ENCODE peak calls at places on chromosome 14, in four cellular contexts. One of them, this sample, is unnamed.

GRCh38 chr14:96863986-96864330 is 66.8 kb downstream of the VRK1 start:
- DNase-seq in central memory CD8-positive, alpha-beta T cell: no peak
- DNase-seq in amniotic stem cell: no peak
- DNase-seq in NCI-H1417: no peak
- DNase-seq in this sample: no peak

GRCh38 chr14:68521952-68522509 is 270.8 kb downstream of the ZFP36L1 start:
- DNase-seq in NCI-H1417: no peak
- DNase-seq in amniotic stem cell: no peak
- DNase-seq in central memory CD8-positive, alpha-beta T cell: no peak
- DNase-seq in this sample: no peak

GRCh38 chr14:67440513-67440912 is 28.5 kb upstream of the PLEK2 start:
- DNase-seq in NCI-H1417: no peak
- DNase-seq in amniotic stem cell: no peak
- DNase-seq in central memory CD8-positive, alpha-beta T cell: no peak
- DNase-seq in this sample: no peak

GRCh38 chr14:94446126-94446525 is 6.5 kb downstream of the SERPINA11 start:
- DNase-seq in central memory CD8-positive, alpha-beta T cell: no peak
- DNase-seq in amniotic stem cell: no peak
- DNase-seq in NCI-H1417: no peak
- DNase-seq in this sample: no peak

GRCh38 chr14:97177016-97177415 is 379.8 kb downstream of the VRK1 start:
- DNase-seq in NCI-H1417: peak
- DNase-seq in central memory CD8-positive, alpha-beta T cell: no peak
- DNase-seq in amniotic stem cell: no peak
- DNase-seq in this sample: peak

GRCh38 chr14:82872494-82872893 is 1338.8 kb upstream of the SEL1L start:
- DNase-seq in NCI-H1417: no peak
- DNase-seq in amniotic stem cell: no peak
- DNase-seq in central memory CD8-positive, alpha-beta T cell: no peak
- DNase-seq in this sample: no peak

GRCh38 chr14:67940894-67941455 is 121.4 kb downstream of the RAD51B start:
- DNase-seq in central memory CD8-positive, alpha-beta T cell: no peak
- DNase-seq in NCI-H1417: no peak
- DNase-seq in amniotic stem cell: no peak
- DNase-seq in this sample: peak

GRCh38 chr14:99755629-99756603 is 37.3 kb upstream of the EML1 start:
- DNase-seq in NCI-H1417: no peak
- DNase-seq in amniotic stem cell: peak
- DNase-seq in central memory CD8-positive, alpha-beta T cell: no peak
- DNase-seq in this sample: no peak

GRCh38 chr14:64865992-64866391 is 13.7 kb downstream of the SPTB start:
- DNase-seq in central memory CD8-positive, alpha-beta T cell: no peak
- DNase-seq in amniotic stem cell: no peak
- DNase-seq in NCI-H1417: no peak
- DNase-seq in this sample: no peak

This sample was measured in HEK293T.